ENCODE peak calls at places on chromosomes 7 and 10, in ten cellular contexts. J is keratinocyte; V is CD8-positive, alpha-beta T cell; P is CD8-positive, alpha-beta memory T cell; L is WERI-Rb-1; C is heart right ventricle; U is upper lobe of left lung; S is OCI-LY7; X is left lung; D is colonic mucosa. H is an unnamed sample. For H3K36me3, the result is how much of the 10 kb centered on the place peaks cover.

GRCh38 chr10:63670291-63670898 is 149.2 kb downstream of the REEP3 start:
- DNase-seq in J (no peak), V (no peak), P (no peak), L (peak), C (peak), U (peak), S (no peak), X (no peak), D (no peak), H (no peak)

GRCh38 chr10:98664329-98665042 is 217.8 kb upstream of the HPS1 start:
- DNase-seq in J (no peak), V (peak), P (peak), L (peak), C (no peak), U (no peak), S (peak), X (no peak), D (peak), H (no peak)

GRCh38 chr10:106175760-106176377 is 988.6 kb downstream of the SORCS1 start:
- DNase-seq in J (no peak), V (no peak), P (no peak), L (no peak), C (no peak), U (no peak), S (peak), X (no peak), D (no peak), H (no peak)

GRCh38 chr7:92131093-92131492 is 3.2 kb downstream of the CYP51A1 start:
- DNase-seq in J (no peak), V (no peak), P (no peak), L (no peak), C (no peak), U (no peak), S (no peak), X (no peak), D (no peak), H (no peak)

GRCh38 chr7:18361756-18362155 is 133.8 kb upstream of the HDAC9 start:
- DNase-seq in J (no peak), V (no peak), P (no peak), L (peak), C (no peak), U (peak), S (no peak), X (no peak), D (peak), H (no peak)

GRCh38 chr10:62935022-62935421 is 118.9 kb upstream of the EGR2 start:
- DNase-seq in J (no peak), V (no peak), P (no peak), L (no peak), C (no peak), U (no peak), S (no peak), X (no peak), D (no peak), H (no peak)

GRCh38 chr10:124025152-124025551 is 68.2 kb downstream of the CHST15 start:
- DNase-seq in J (no peak), V (no peak), P (no peak), L (no peak), C (no peak), U (no peak), S (peak), X (no peak), D (no peak), H (no peak)

GRCh38 chr7:129332354-129333056 is 101.7 kb upstream of the STRIP2 start:
- DNase-seq in J (no peak), V (no peak), P (no peak), L (no peak), C (no peak), U (no peak), S (no peak), X (no peak), D (no peak), H (no peak)

GRCh38 chr10:129074939-129075338 is 392.1 kb upstream of the MGMT start:
- DNase-seq in J (no peak), V (no peak), P (no peak), L (no peak), C (no peak), U (no peak), S (no peak), X (no peak), D (peak), H (no peak)

GRCh38 chr10:98610301-98610700 is 163.6 kb upstream of the HPS1 start:
- DNase-seq in J (no peak), V (no peak), P (no peak), L (no peak), C (no peak), U (no peak), S (no peak), X (no peak), D (no peak), H (no peak)

GRCh38 chr10:87659571-87660483 is at the start of gene PAPSS2:
- DNase-seq in J (no peak), V (no peak), P (no peak), L (peak), C (peak), U (peak), S (no peak), X (peak), D (peak), H (peak)

GRCh38 chr7:25496394-25497103 is 268.3 kb upstream of the NPVF start:
- DNase-seq in J (no peak), V (no peak), P (no peak), L (no peak), C (peak), U (no peak), S (peak), X (no peak), D (no peak), H (no peak)

GRCh38 chr10:77475522-77475921 is 162.1 kb downstream of the KCNMA1 start:
- DNase-seq in J (no peak), V (no peak), P (no peak), L (no peak), C (no peak), U (no peak), S (no peak), X (no peak), D (no peak), H (no peak)

GRCh38 chr7:151137076-151137611 is 30.4 kb downstream of the GBX1 start:
- DNase-seq in J (no peak), V (no peak), P (no peak), L (no peak), C (no peak), U (no peak), S (no peak), X (no peak), D (no peak), H (peak)

GRCh38 chr7:34845666-34846361 is 187.8 kb downstream of the NPSR1 start:
- DNase-seq in J (no peak), V (no peak), P (no peak), L (no peak), C (no peak), U (no peak), S (no peak), X (no peak), D (no peak), H (no peak)

GRCh38 chr7:11177793-11178192 is 204.1 kb downstream of the PHF14 start:
- DNase-seq in J (no peak), V (no peak), P (no peak), L (no peak), C (no peak), U (no peak), S (no peak), X (no peak), D (no peak), H (no peak)

GRCh38 chr10:12051241-12051640 is 8.6 kb upstream of the UPF2 start:
- DNase-seq in J (no peak), V (no peak), P (no peak), L (no peak), C (no peak), U (no peak), S (peak), X (no peak), D (no peak), H (no peak)

GRCh38 chr7:6647541-6647940 is 10.4 kb downstream of the ZNF316 start:
- DNase-seq in J (no peak), V (no peak), P (no peak), L (no peak), C (no peak), U (no peak), S (no peak), X (no peak), D (no peak), H (no peak)

GRCh38 chr10:11673346-11674330 is 62.2 kb upstream of the USP6NL start:
- DNase-seq in J (no peak), V (no peak), P (no peak), L (no peak), C (no peak), U (no peak), S (peak), X (no peak), D (no peak), H (no peak)

GRCh38 chr10:19310121-19310520 is 261.5 kb downstream of the MALRD1 start:
- DNase-seq in J (no peak), V (no peak), P (no peak), L (no peak), C (no peak), U (no peak), S (no peak), X (no peak), D (no peak), H (no peak)

GRCh38 chr7:14021069-14021468 is 31.6 kb upstream of the ETV1 start:
- DNase-seq in J (peak), V (no peak), P (no peak), L (no peak), C (no peak), U (no peak), S (no peak), X (no peak), D (no peak), H (no peak)

GRCh38 chr10:17116193-17116592 is 13.4 kb downstream of the CUBN start:
- DNase-seq in J (no peak), V (no peak), P (no peak), L (peak), C (no peak), U (no peak), S (no peak), X (no peak), D (no peak), H (no peak)

GRCh38 chr10:3773465-3774017 is 11.5 kb downstream of the KLF6 start:
- DNase-seq in J (no peak), V (no peak), P (no peak), L (no peak), C (no peak), U (no peak), S (no peak), X (no peak), D (peak), H (no peak)

GRCh38 chr10:34256216-34256615 is 558.9 kb downstream of the PARD3 start:
- DNase-seq in J (no peak), V (no peak), P (no peak), L (no peak), C (no peak), U (no peak), S (no peak), X (no peak), D (peak), H (no peak)

GRCh38 chr10:4395731-4396130 is 430.3 kb upstream of the AKR1E2 start:
- DNase-seq in J (no peak), V (no peak), P (no peak), L (no peak), C (no peak), U (no peak), S (no peak), X (no peak), D (no peak), H (no peak)

DNA sequence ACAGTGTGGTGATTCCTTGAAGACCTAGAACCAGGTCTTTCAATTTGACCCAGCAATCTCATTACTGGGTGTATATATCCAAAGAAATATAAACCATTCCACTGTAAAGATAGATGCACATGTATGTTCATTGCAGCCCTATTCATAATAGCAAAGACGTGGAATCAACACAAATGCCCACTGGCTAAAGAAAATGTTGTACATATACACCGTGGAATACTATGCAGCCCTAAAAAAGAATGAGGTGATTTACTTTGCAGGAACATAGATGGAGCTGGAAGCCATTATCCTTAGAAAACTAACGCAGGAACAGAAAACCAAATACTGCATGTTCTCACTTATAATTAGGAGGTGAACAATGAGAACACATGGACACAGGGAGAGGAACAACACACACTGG is 278.0 kb upstream of the KCND2 start:
- DNase-seq in J (no peak), V (no peak), P (no peak), L (no peak), C (no peak), U (no peak), S (no peak), X (no peak), D (no peak), H (no peak)
- H3K27ac ChIP-seq in J (no peak), V (no peak), P (no peak), L (no peak), C (no peak), U (no peak), S (no peak), X (no peak), D (no peak), H (no peak)

GRCh38 chr10:110284262-110284661 is 20.5 kb downstream of the SMNDC1 start:
- DNase-seq in J (no peak), V (no peak), P (no peak), L (no peak), C (no peak), U (no peak), S (no peak), X (no peak), D (no peak), H (no peak)
- H3K36me3 ChIP-seq in J (under half), V (under half), P (under half), L (under half), C (under half), U (under half), S (under half), X (under half), D (under half), H (under half)

GRCh38 chr10:132685921-132686680 is 99.8 kb downstream of the NKX6-2 start:
- DNase-seq in J (no peak), V (no peak), P (no peak), L (no peak), C (no peak), U (no peak), S (no peak), X (peak), D (no peak), H (peak)

GRCh38 chr10:132681858-132682755 is 103.8 kb downstream of the NKX6-2 start:
- DNase-seq in J (no peak), V (no peak), P (no peak), L (peak), C (no peak), U (peak), S (no peak), X (peak), D (no peak), H (peak)

GRCh38 chr10:132687181-132687892 is 98.6 kb downstream of the NKX6-2 start:
- DNase-seq in J (no peak), V (no peak), P (no peak), L (no peak), C (no peak), U (no peak), S (no peak), X (peak), D (no peak), H (peak)

GRCh38 chr10:132685121-132685891 is 100.6 kb downstream of the NKX6-2 start:
- DNase-seq in J (no peak), V (no peak), P (no peak), L (no peak), C (no peak), U (peak), S (peak), X (peak), D (peak), H (peak)

GRCh38 chr10:132684164-132684891 is 101.6 kb downstream of the NKX6-2 start:
- DNase-seq in J (no peak), V (peak), P (peak), L (no peak), C (no peak), U (peak), S (no peak), X (peak), D (no peak), H (no peak)
- H3K27ac ChIP-seq in J (no peak), V (no peak), P (no peak), L (no peak), C (no peak), U (no peak), S (no peak), X (no peak), D (no peak), H (peak)

GRCh38 chr7:2229467-2229866 is 3.3 kb downstream of the MAD1L1 start:
- DNase-seq in J (no peak), V (no peak), P (no peak), L (no peak), C (no peak), U (no peak), S (no peak), X (no peak), D (no peak), H (no peak)

GRCh38 chr7:2230226-2230625 is 2.5 kb downstream of the MAD1L1 start:
- DNase-seq in J (no peak), V (no peak), P (no peak), L (no peak), C (no peak), U (no peak), S (no peak), X (no peak), D (no peak), H (no peak)

GRCh38 chr7:2228921-2229320 is 3.8 kb downstream of the MAD1L1 start:
- DNase-seq in J (no peak), V (no peak), P (no peak), L (no peak), C (no peak), U (no peak), S (no peak), X (no peak), D (no peak), H (no peak)

GRCh38 chr7:2231992-2232765 is 566 bp downstream of the MAD1L1 start:
- DNase-seq in J (no peak), V (no peak), P (peak), L (peak), C (no peak), U (no peak), S (peak), X (no peak), D (no peak), H (no peak)

DNA sequence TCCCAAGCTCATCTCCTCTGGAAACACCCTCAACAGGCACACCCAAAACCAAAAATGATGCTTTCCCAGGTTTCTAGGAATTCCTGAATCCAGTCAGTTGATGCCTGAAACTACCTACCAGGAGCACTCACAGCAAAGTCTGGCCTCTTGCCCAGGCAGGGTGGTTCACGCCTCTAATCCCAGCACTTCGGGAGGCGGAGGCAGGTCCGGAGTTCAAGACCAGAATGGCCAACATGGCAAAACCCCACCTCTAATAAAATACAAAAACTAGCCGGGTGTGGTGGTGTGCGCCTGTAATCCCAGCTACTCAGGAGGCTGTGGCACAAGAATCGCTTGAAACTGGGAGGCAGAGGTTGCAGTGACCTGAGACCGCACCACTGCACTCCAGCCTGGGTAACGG is 1.9 kb downstream of the MAD1L1 start:
- DNase-seq in J (no peak), V (no peak), P (no peak), L (no peak), C (no peak), U (no peak), S (no peak), X (no peak), D (peak), H (no peak)
- H3K36me3 ChIP-seq in J (under half), V (under half), P (under half), L (half or more), C (under half), U (under half), S (half or more), X (under half), D (under half), H (under half)

GRCh38 chr7:4841007-4841784 is 20.6 kb downstream of the PAPOLB start:
- DNase-seq in J (no peak), V (no peak), P (no peak), L (no peak), C (no peak), U (peak), S (no peak), X (no peak), D (no peak), H (no peak)
- H3K27ac ChIP-seq in J (no peak), V (no peak), P (no peak), L (no peak), C (no peak), U (no peak), S (no peak), X (no peak), D (no peak), H (no peak)

GRCh38 chr10:94349327-94349726 is 13.4 kb downstream of the NOC3L start:
- DNase-seq in J (no peak), V (no peak), P (no peak), L (no peak), C (no peak), U (no peak), S (no peak), X (no peak), D (no peak), H (no peak)

GRCh38 chr10:94355841-94356240 is 6.9 kb downstream of the NOC3L start:
- DNase-seq in J (no peak), V (no peak), P (no peak), L (no peak), C (no peak), U (no peak), S (no peak), X (no peak), D (no peak), H (no peak)

DNA sequence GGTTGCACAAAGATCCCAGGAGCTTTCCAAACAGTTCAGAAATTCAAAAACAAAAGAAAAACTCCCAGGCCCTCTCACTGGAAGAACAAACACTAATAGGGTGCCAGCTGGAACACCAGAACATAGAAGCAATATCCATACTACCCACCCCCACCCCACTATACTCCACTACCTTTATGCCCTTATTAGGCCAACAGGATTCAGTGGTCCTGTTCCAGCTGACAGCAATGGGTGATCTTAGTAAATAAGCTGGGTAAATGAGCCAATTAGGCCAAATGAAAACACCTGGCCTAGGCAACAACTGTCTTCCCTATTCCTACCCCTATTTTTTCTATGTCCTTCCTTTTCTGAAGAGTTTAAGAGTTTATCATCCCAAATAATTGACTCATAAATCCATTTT is 11.7 kb downstream of the NOC3L start:
- DNase-seq in J (no peak), V (no peak), P (no peak), L (no peak), C (no peak), U (no peak), S (no peak), X (no peak), D (no peak), H (no peak)
- H3K36me3 ChIP-seq in J (under half), V (under half), P (under half), L (half or more), C (under half), U (under half), S (half or more), X (under half), D (under half), H (half or more)

GRCh38 chr7:712601-713457 is 13.7 kb upstream of the DNAAF5 start:
- DNase-seq in J (no peak), V (no peak), P (no peak), L (no peak), C (no peak), U (no peak), S (no peak), X (peak), D (no peak), H (no peak)
- H3K27ac ChIP-seq in J (no peak), V (no peak), P (no peak), L (no peak), C (no peak), U (peak), S (no peak), X (no peak), D (no peak), H (no peak)

GRCh38 chr10:101658910-101659309 is 36.1 kb downstream of the FBXW4 start:
- DNase-seq in J (no peak), V (no peak), P (no peak), L (no peak), C (no peak), U (no peak), S (no peak), X (no peak), D (no peak), H (peak)
- H3K36me3 ChIP-seq in J (under half), V (under half), P (under half), L (under half), C (under half), U (half or more), S (half or more), X (under half), D (under half), H (under half)